ENCODE peak calls at places on chromosomes 5 and 9, in four cellular contexts. One of them, this sample, is unnamed.

GRCh38 chr5:96743065-96743768 is 64.5 kb downstream of the ERAP1 start:
- DNase-seq in HepG2: no peak
- DNase-seq in K562: peak
- DNase-seq in GM12878: no peak
- DNase-seq in this sample: no peak

GRCh38 chr5:149445739-149446369 is 66.8 kb upstream of the IL17B start:
- DNase-seq in K562: peak
- DNase-seq in HepG2: peak
- DNase-seq in GM12878: no peak
- DNase-seq in this sample: peak

GRCh38 chr5:133934822-133935793 is 33.3 kb downstream of the C5orf15 start:
- DNase-seq in HepG2: no peak
- DNase-seq in GM12878: no peak
- DNase-seq in K562: no peak
- DNase-seq in this sample: no peak

GRCh38 chr9:113953541-113953940 is 77.4 kb downstream of the ZNF618 start:
- DNase-seq in GM12878: no peak
- DNase-seq in HepG2: no peak
- DNase-seq in K562: no peak
- DNase-seq in this sample: no peak

GRCh38 chr5:169742773-169743296 is 105.8 kb downstream of the DOCK2 start:
- DNase-seq in GM12878: no peak
- DNase-seq in HepG2: no peak
- DNase-seq in K562: no peak
- DNase-seq in this sample: no peak

GRCh38 chr5:143592648-143593047 is 189.2 kb upstream of the NR3C1 start:
- DNase-seq in K562: no peak
- DNase-seq in HepG2: no peak
- DNase-seq in GM12878: no peak
- DNase-seq in this sample: no peak

GRCh38 chr5:57538341-57538955 is 55.8 kb upstream of the ACTBL2 start:
- DNase-seq in HepG2: no peak
- DNase-seq in GM12878: no peak
- DNase-seq in K562: no peak
- DNase-seq in this sample: no peak

GRCh38 chr9:29213374-29214161 is 1640.3 kb upstream of the C9orf72 start:
- DNase-seq in GM12878: no peak
- DNase-seq in HepG2: no peak
- DNase-seq in K562: no peak
- DNase-seq in this sample: peak

GRCh38 chr9:607417-607816 is 234.1 kb upstream of the DMRT1 start:
- DNase-seq in K562: no peak
- DNase-seq in GM12878: no peak
- DNase-seq in HepG2: no peak
- DNase-seq in this sample: no peak

GRCh38 chr9:138053321-138053868 is 175.8 kb downstream of the CACNA1B start:
- DNase-seq in K562: peak
- DNase-seq in HepG2: no peak
- DNase-seq in GM12878: no peak
- DNase-seq in this sample: peak

GRCh38 chr5:36108758-36109245 is 42.1 kb upstream of the UGT3A2 start:
- DNase-seq in K562: no peak
- DNase-seq in GM12878: no peak
- DNase-seq in HepG2: no peak
- DNase-seq in this sample: no peak

GRCh38 chr9:84557751-84558150 is 111.8 kb upstream of the NTRK2 start:
- DNase-seq in GM12878: no peak
- DNase-seq in K562: no peak
- DNase-seq in HepG2: no peak
- DNase-seq in this sample: no peak

GRCh38 chr5:93532370-93532769 is 48.6 kb downstream of the NR2F1-AS1 start:
- DNase-seq in GM12878: no peak
- DNase-seq in HepG2: peak
- DNase-seq in K562: no peak
- DNase-seq in this sample: no peak

GRCh38 chr5:58505502-58505901 is 14.3 kb downstream of the GAPT start:
- DNase-seq in K562: no peak
- DNase-seq in HepG2: no peak
- DNase-seq in GM12878: no peak
- DNase-seq in this sample: no peak

GRCh38 chr5:175347027-175347426 is 97.0 kb downstream of the DRD1 start:
- DNase-seq in K562: no peak
- DNase-seq in GM12878: no peak
- DNase-seq in HepG2: no peak
- DNase-seq in this sample: no peak

GRCh38 chr9:93028448-93029006 is 30.0 kb upstream of the SUSD3 start:
- DNase-seq in HepG2: no peak
- DNase-seq in K562: no peak
- DNase-seq in GM12878: peak
- DNase-seq in this sample: no peak

GRCh38 chr9:134163374-134164196 is 779 bp downstream of the RNU6ATAC start:
- DNase-seq in GM12878: no peak
- DNase-seq in K562: no peak
- DNase-seq in HepG2: no peak
- DNase-seq in this sample: peak

GRCh38 chr9:20356392-20357206 is 265.7 kb downstream of the MLLT3 start:
- DNase-seq in HepG2: peak
- DNase-seq in K562: no peak
- DNase-seq in GM12878: peak
- DNase-seq in this sample: peak

GRCh38 chr9:135075234-135076142 is 12.0 kb upstream of the OLFM1 start:
- DNase-seq in HepG2: no peak
- DNase-seq in K562: no peak
- DNase-seq in GM12878: no peak
- DNase-seq in this sample: no peak

GRCh38 chr5:106167766-106168165 is 1503.0 kb downstream of the EFNA5 start:
- DNase-seq in K562: no peak
- DNase-seq in GM12878: no peak
- DNase-seq in HepG2: no peak
- DNase-seq in this sample: no peak

GRCh38 chr5:9932770-9933169 is 302.6 kb upstream of the TAS2R1 start:
- DNase-seq in K562: no peak
- DNase-seq in GM12878: no peak
- DNase-seq in HepG2: no peak
- DNase-seq in this sample: no peak

GRCh38 chr9:124480621-124480981 is 26.6 kb downstream of the NR5A1 start:
- DNase-seq in GM12878: no peak
- DNase-seq in HepG2: peak
- DNase-seq in K562: peak
- DNase-seq in this sample: peak

GRCh38 chr5:110639307-110639902 is 87.1 kb downstream of the TMEM232 start:
- DNase-seq in HepG2: no peak
- DNase-seq in K562: no peak
- DNase-seq in GM12878: no peak
- DNase-seq in this sample: no peak

GRCh38 chr5:76363385-76364261 is 39.5 kb upstream of the IQGAP2 start:
- DNase-seq in K562: peak
- DNase-seq in GM12878: no peak
- DNase-seq in HepG2: peak
- DNase-seq in this sample: peak

GRCh38 chr5:143693691-143694252 is 118.2 kb upstream of the HMHB1 start:
- DNase-seq in GM12878: peak
- DNase-seq in K562: no peak
- DNase-seq in HepG2: no peak
- DNase-seq in this sample: no peak

GRCh38 chr9:91177081-91177480 is 184.6 kb downstream of the AUH start:
- DNase-seq in HepG2: no peak
- DNase-seq in GM12878: no peak
- DNase-seq in K562: no peak
- DNase-seq in this sample: no peak

GRCh38 chr9:127169507-127169883 is 47.1 kb upstream of the ANGPTL2 start:
- DNase-seq in GM12878: no peak
- DNase-seq in K562: no peak
- DNase-seq in HepG2: no peak
- DNase-seq in this sample: no peak

GRCh38 chr5:103646698-103647614 is 84.4 kb upstream of the NUDT12 start:
- DNase-seq in K562: no peak
- DNase-seq in GM12878: no peak
- DNase-seq in HepG2: no peak
- DNase-seq in this sample: no peak

GRCh38 chr9:128073260-128073886 is 5.3 kb downstream of the SLC25A25 start:
- DNase-seq in HepG2: peak
- DNase-seq in GM12878: no peak
- DNase-seq in K562: no peak
- DNase-seq in this sample: no peak

GRCh38 chr5:147547730-147548129 is 37.9 kb upstream of the DPYSL3 start:
- DNase-seq in GM12878: no peak
- DNase-seq in K562: no peak
- DNase-seq in HepG2: no peak
- DNase-seq in this sample: no peak

GRCh38 chr5:149358294-149358651 is 427 bp downstream of the PCYOX1L start:
- DNase-seq in K562: no peak
- DNase-seq in GM12878: no peak
- DNase-seq in HepG2: no peak
- DNase-seq in this sample: no peak

GRCh38 chr9:115378758-115379157 is 260.8 kb upstream of the TNC start:
- DNase-seq in GM12878: no peak
- DNase-seq in K562: no peak
- DNase-seq in HepG2: no peak
- DNase-seq in this sample: no peak

GRCh38 chr5:123549256-123549904 is 37.4 kb downstream of the CSNK1G3 start:
- DNase-seq in K562: no peak
- DNase-seq in GM12878: peak
- DNase-seq in HepG2: no peak
- DNase-seq in this sample: no peak

GRCh38 chr5:132003170-132003744 is 8.2 kb downstream of the ACSL6 start:
- DNase-seq in K562: peak
- DNase-seq in GM12878: no peak
- DNase-seq in HepG2: peak
- DNase-seq in this sample: no peak

GRCh38 chr5:79567926-79568549 is 44.2 kb upstream of the TENT2 start:
- DNase-seq in HepG2: no peak
- DNase-seq in K562: no peak
- DNase-seq in GM12878: no peak
- DNase-seq in this sample: no peak

GRCh38 chr5:151079838-151080619 is 805 bp downstream of the TNIP1 start:
- DNase-seq in K562: peak
- DNase-seq in HepG2: no peak
- DNase-seq in GM12878: no peak
- DNase-seq in this sample: no peak

GRCh38 chr9:2019723-2020122 is 4.6 kb downstream of the SMARCA2 start:
- DNase-seq in HepG2: no peak
- DNase-seq in K562: no peak
- DNase-seq in GM12878: no peak
- DNase-seq in this sample: no peak

GRCh38 chr5:39992617-39993203 is 567.9 kb upstream of the DAB2 start:
- DNase-seq in K562: no peak
- DNase-seq in HepG2: no peak
- DNase-seq in GM12878: no peak
- DNase-seq in this sample: no peak

DNA sequence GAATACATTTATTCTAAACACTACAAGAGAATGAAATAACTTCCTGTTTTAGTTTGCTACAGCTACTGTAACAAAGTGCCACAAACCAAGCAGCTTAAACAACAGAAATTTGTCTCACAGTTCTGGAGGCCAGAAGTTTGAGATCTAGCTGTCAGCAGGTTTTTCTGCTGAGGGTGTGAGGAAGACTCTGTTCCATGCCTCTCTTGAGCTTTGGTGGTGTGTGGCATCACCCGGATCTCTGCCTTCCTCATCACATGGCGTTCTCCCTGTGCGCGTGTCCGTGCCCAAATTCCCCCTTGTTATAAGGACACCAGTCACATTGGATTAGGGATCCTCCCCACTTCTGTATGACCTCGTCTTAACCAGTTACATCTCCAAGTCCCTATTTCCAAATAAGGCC is 97.7 kb downstream of the CFAP95 start:
- DNase-seq in K562: no peak
- DNase-seq in GM12878: no peak
- DNase-seq in HepG2: no peak
- DNase-seq in this sample: no peak
- TF ChIP-seq TARDBP in K562: no peak
- TF ChIP-seq TARDBP in GM12878: no peak
- TF ChIP-seq TARDBP in HepG2: no peak
- TF ChIP-seq TARDBP in this sample: no peak

DNA sequence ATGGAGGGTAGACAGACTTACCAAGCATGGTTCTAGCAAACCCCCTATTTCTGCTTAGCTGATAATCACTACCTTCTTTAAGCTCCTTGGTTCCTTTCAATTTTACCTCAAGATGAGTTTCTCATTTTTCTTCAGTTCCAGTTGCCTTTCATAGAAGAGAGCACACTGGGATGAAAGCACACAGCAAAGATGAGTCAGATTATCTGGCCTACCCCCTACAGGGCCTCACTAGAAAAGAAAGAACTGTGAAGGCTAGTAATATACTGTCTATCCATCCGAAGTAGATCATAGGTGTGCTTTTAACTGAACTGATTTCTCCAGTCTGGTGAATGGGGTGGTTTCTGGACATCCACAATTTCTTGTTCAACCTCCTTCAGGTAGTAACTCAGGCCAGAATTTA is 122.5 kb downstream of the TRPM3 start:
- DNase-seq in GM12878: no peak
- DNase-seq in K562: no peak
- DNase-seq in HepG2: no peak
- DNase-seq in this sample: no peak
- TF ChIP-seq SP1 in GM12878: no peak
- TF ChIP-seq SP1 in K562: no peak
- TF ChIP-seq SP1 in HepG2: no peak
- TF ChIP-seq SP1 in this sample: no peak

GRCh38 chr5:129820-130219 is 37.9 kb downstream of the PLEKHG4B start:
- DNase-seq in K562: no peak
- DNase-seq in GM12878: no peak
- DNase-seq in HepG2: no peak
- DNase-seq in this sample: no peak
- TF ChIP-seq TARDBP in K562: no peak
- TF ChIP-seq TARDBP in GM12878: no peak
- TF ChIP-seq TARDBP in HepG2: no peak
- TF ChIP-seq TARDBP in this sample: no peak

DNA sequence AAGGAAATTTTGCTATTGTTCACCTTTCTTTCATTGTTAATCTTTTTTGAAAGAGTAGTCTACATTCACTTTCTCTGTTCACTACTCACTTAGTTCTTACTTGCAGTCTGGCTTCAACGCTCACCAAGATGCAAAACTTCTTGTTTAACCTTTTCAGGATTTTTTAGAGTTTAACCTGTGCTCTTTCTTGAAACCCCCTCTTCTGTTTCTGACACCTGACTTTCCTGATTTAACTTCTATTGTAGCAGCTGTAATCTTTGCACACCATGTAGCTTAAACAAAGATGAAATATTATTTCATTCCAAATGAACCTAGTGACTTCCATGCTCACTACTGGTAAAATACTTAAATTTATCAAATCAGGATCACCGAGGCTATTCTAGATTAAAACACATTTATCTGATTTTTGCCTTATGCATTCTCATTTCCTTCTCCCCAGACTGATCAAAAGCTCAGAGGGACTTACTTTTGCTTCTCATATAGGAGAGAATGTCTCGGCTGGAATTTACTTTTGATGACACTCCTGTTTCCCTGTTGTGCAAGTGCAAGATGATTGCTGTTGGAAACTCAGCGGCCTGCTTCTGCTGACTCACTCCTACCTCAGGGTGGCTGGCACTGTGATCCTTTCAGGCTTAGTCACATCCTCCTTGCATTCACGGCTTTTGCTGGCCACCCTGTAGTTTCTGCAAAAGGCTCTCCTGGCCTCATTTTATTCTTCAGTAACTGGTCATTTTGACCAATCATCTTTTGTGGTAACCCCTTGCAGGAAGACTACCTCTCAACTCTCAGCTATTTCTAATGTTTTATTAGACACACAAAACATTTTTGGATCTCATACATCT is 109.3 kb upstream of the IFNE start:
- DNase-seq in HepG2: peak
- DNase-seq in K562: no peak
- DNase-seq in GM12878: no peak
- DNase-seq in this sample: peak
- TF ChIP-seq SP1 in HepG2: no peak
- TF ChIP-seq SP1 in K562: no peak
- TF ChIP-seq SP1 in GM12878: no peak
- TF ChIP-seq SP1 in this sample: no peak

This sample was measured in HEK293T.